ENCODE peak calls at places on chromosomes 5 and 9, in four cellular contexts. G is K562, K is GM12891, N is GM12878. M is an unnamed sample.
A peak's percentile ranks its signal among the peaks of the same experiment; 100 is the strongest.

GRCh38 chr5:91707521-91707841 is 324.4 kb upstream of the ARRDC3 start:
- DNase-seq in G (no peak), K (no peak), N (no peak), M (no peak)

GRCh38 chr9:91465420-91465819 is 41.8 kb upstream of the NFIL3 start:
- DNase-seq in G (no peak), K (no peak), N (no peak), M (no peak)

GRCh38 chr5:10400834-10401233 is 40.8 kb upstream of the ROPN1L start:
- DNase-seq in G (no peak), K (no peak), N (no peak), M (no peak)

GRCh38 chr5:43140286-43140685 is 19.6 kb downstream of the ZNF131 start:
- DNase-seq in G (no peak), K (no peak), N (no peak), M (no peak)

GRCh38 chr5:61991426-61991825 is 314.6 kb upstream of the KIF2A start:
- DNase-seq in G (no peak), K (no peak), N (no peak), M (no peak)

GRCh38 chr5:160921714-160922285 is 69.8 kb upstream of the ATP10B start:
- DNase-seq in G (no peak), K (no peak), N (no peak), M (peak; percentile 18)

GRCh38 chr5:132257131-132258101 is at the start of gene PDLIM4:
- DNase-seq in G (peak; percentile 85), K (peak; percentile 11), N (no peak), M (no peak)

GRCh38 chr5:16018970-16019369 is 160.6 kb downstream of the MARCHF11 start:
- DNase-seq in G (no peak), K (no peak), N (no peak), M (no peak)

GRCh38 chr5:145350501-145350900 is 484.6 kb downstream of the PRELID2 start:
- DNase-seq in G (no peak), K (no peak), N (no peak), M (no peak)

GRCh38 chr9:93415176-93415690 is 36.3 kb upstream of the FAM120A start:
- DNase-seq in G (no peak), K (no peak), N (no peak), M (no peak)
- TF ChIP-seq SPI1 in G (no peak), K (no peak), N (no peak), M (no peak)

DNA sequence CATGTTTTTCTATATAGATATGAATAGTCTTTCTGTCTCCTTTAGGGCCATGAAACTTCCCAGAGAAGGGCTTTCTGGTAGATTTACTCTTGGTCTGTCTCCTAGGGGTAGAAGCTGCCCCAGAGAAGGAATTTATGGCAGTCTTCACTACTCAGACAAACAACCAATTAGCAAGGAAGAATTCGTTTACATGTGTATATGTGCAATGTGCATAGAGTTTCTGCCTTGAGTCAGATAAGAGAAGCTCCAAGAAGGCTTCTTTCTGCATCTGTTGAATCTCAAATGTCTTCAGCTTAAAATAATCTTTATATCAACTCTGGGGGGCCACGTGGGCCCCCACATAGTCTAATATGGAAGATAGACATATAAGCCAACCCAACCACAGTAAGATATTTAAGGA is 7.6 kb upstream of the CLINT1 start:
- DNase-seq in G (no peak), K (no peak), N (no peak), M (no peak)
- TF ChIP-seq SPI1 in G (no peak), K (no peak), N (no peak), M (no peak)

DNA sequence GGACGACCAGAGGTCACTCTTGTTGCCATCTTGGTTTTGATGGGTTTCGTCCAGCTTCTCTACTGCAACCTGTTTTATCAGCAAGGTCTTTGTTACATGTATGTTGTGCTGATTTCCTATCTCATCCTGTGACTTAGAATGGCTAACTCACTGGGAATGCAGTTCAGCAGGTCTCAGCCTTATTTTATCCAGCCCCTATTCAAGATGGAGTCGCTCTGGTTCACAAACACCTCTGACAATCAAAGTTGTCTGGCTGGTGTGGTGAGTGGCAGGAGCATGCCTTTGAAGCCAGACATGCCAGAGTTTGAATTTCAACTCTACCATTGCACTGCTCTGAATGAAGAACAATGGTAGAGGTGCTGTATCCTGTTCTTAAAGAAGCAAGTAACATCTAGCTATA is 253.8 kb downstream of the CHSY3 start:
- DNase-seq in G (no peak), K (no peak), N (no peak), M (no peak)
- TF ChIP-seq SPI1 in G (no peak), K (no peak), N (no peak), M (no peak)

DNA sequence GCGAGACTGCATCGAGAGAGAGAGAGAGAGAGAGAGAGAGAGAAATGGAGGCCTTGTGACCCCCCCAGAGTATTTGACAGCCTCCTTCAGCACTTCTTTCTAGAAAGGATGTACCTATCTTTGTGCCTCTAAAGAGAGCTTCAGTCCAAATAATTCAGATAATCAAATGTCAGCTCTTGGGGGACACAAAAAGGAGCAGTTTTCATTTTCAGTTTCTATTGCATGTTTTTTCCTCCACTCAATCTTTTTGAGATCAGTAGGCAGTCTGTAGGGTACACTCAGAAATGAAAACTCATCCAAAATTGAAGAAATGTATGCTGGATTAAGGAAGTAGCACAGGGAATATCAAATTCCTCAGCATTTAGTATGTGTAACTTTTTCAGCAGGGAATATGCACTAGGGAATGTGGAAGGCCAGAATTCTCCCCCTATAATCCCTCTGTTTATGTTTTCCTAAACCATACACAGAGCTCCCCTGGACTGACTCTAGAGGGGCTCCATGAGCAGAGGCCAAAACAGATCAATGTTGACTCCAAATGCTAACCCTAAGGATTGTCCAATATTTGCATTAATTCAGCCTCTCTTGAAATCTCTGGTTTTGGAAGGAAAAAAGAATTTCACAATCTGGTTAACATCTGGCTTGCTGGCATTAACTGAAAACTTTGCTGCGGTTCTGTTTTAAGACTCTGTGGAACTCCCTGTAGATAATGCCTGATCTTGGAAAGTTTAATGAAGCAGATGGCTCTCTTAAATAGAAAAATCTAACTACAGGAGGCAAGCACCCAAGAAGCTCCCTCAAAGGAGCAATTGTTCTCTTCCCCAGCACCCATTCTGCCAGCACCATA is 250.0 kb downstream of the CEMIP2 start:
- DNase-seq in G (no peak), K (no peak), N (no peak), M (no peak)
- TF ChIP-seq SPI1 in G (no peak), K (no peak), N (no peak), M (no peak)

GRCh38 chr5:3249401-3249800 is 346.2 kb upstream of the IRX1 start:
- DNase-seq in G (no peak), K (no peak), N (no peak), M (no peak)
- TF ChIP-seq SPI1 in G (no peak), K (no peak), N (no peak), M (no peak)